ENCODE peak calls at places on chromosome 13, in five cellular contexts. I is IMR-90, P is H9, R is H1, Z is neuronal stem cell. Q is an unnamed sample.

GRCh38 chr13:40546047-40546446 is 120.4 kb downstream of the FOXO1 start:
- DNase-seq in Z (no peak), R (peak), P (no peak), I (no peak), Q (peak)

GRCh38 chr13:20460744-20461143 is 64.9 kb downstream of the CRYL1 start:
- DNase-seq in Z (no peak), P (no peak), R (no peak), I (no peak), Q (no peak)

GRCh38 chr13:42486711-42487198 is 87.2 kb upstream of the TNFSF11 start:
- DNase-seq in R (no peak), Z (no peak), P (no peak), I (peak), Q (no peak)

GRCh38 chr13:25727250-25727649 is 324.6 kb downstream of the SHISA2 start:
- DNase-seq in I (no peak), P (no peak), Z (no peak), R (no peak), Q (no peak)

GRCh38 chr13:113668491-113668971 is 1.5 kb downstream of the GRK1 start:
- DNase-seq in P (no peak), I (no peak), R (no peak), Z (no peak), Q (no peak)

GRCh38 chr13:38180100-38180499 is 169.6 kb upstream of the UFM1 start:
- DNase-seq in Z (no peak), I (peak), P (no peak), R (no peak), Q (no peak)

GRCh38 chr13:112790735-112791641 is 101.2 kb downstream of the ATP11A start:
- DNase-seq in P (no peak), Z (no peak), I (peak), R (peak), Q (no peak)

GRCh38 chr13:59982631-59983382 is 180.9 kb downstream of the DIAPH3 start:
- DNase-seq in I (peak), R (no peak), P (no peak), Z (no peak), Q (no peak)

GRCh38 chr13:108700421-108701170 is 71.2 kb downstream of the MYO16 start:
- DNase-seq in I (peak), P (no peak), R (no peak), Z (no peak), Q (no peak)

GRCh38 chr13:43305416-43305815 is 282.0 kb downstream of the DNAJC15 start:
- DNase-seq in R (no peak), P (no peak), I (peak), Z (no peak), Q (peak)

GRCh38 chr13:51534075-51534817 is 50.0 kb upstream of the WDFY2 start:
- DNase-seq in Z (no peak), R (no peak), P (no peak), I (no peak), Q (no peak)

GRCh38 chr13:77002590-77003190 is 10.8 kb downstream of the CLN5 start:
- DNase-seq in P (no peak), I (peak), R (no peak), Z (no peak), Q (peak)

GRCh38 chr13:99269627-99270252 is 11.6 kb upstream of the GPR18 start:
- DNase-seq in I (peak), P (no peak), Z (no peak), R (no peak), Q (peak)

GRCh38 chr13:41835871-41836270 is 125.0 kb downstream of the VWA8 start:
- DNase-seq in R (no peak), I (peak), Z (no peak), P (no peak), Q (no peak)

DNA sequence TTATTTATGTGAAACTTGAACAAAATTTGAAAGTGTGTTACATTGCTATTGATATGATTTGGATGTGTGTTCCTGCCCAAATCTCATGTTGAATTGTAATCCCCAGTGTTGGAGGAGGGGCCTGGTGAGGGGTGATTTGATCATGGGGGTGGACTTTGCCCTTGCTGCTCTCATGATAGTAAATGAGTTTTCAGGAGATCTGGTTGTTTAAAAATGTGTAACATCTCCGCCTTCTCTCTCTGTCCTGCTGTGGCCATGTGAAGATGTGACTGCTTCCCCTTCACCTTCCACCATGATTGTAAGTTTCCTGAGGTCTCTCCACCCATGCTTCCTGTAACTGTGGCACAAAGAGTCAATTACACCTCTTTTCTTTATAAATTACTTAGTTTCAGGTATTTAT is 1731.0 kb downstream of the SLITRK5 start:
- DNase-seq in R (no peak), I (no peak), P (no peak), Z (no peak), Q (no peak)
- H4K8ac ChIP-seq in R (no peak), I (no peak), P (no peak), Z (no peak), Q (no peak)

GRCh38 chr13:27353653-27354052 is 70.8 kb upstream of the GTF3A start:
- DNase-seq in Z (no peak), P (no peak), R (no peak), I (no peak), Q (no peak)
- H4K8ac ChIP-seq in Z (no peak), P (no peak), R (no peak), I (peak), Q (no peak)

GRCh38 chr13:46617885-46618284 is 64.9 kb downstream of the LRCH1 start:
- DNase-seq in I (no peak), R (no peak), Z (no peak), P (no peak), Q (no peak)
- H4K8ac ChIP-seq in I (no peak), R (no peak), Z (no peak), P (no peak), Q (no peak)

GRCh38 chr13:69681722-69682121 is 425.9 kb upstream of the ATXN8OS start:
- DNase-seq in I (no peak), P (no peak), R (no peak), Z (no peak), Q (no peak)

GRCh38 chr13:69683921-69684663 is 423.5 kb upstream of the ATXN8OS start:
- DNase-seq in I (no peak), Z (no peak), R (no peak), P (no peak), Q (no peak)
- H4K8ac ChIP-seq in I (no peak), Z (no peak), R (no peak), P (no peak), Q (no peak)

GRCh38 chr13:30718661-30719520 is 16.5 kb upstream of the ALOX5AP start:
- DNase-seq in R (no peak), I (peak), Z (no peak), P (no peak), Q (no peak)
- H4K8ac ChIP-seq in R (no peak), I (peak), Z (no peak), P (no peak), Q (no peak)

GRCh38 chr13:110944121-110944967 is 29.5 kb upstream of the ANKRD10 start:
- DNase-seq in I (peak), Z (no peak), R (no peak), P (peak), Q (peak)
- H4K8ac ChIP-seq in I (peak), Z (no peak), R (no peak), P (no peak), Q (no peak)

Q was measured in mesendoderm.